ENCODE peak calls at places on chromosomes 3 and 15, in five cellular contexts. Q is T follicular helper cell, L is colonic mucosa, F is NCI-H187 treated with DMSO at 0.1 percent for 48 hours, I is sciatic nerve. G is an unnamed sample.
A peak's percentile ranks its signal among the peaks of the same experiment; 100 is the strongest.

GRCh38 chr3:127954642-127955041 is 39.6 kb downstream of the KBTBD12 start:
- DNase-seq in Q (no peak), L (no peak), F (no peak), I (no peak), G (no peak)

GRCh38 chr3:142021127-142021526 is 128.2 kb downstream of the TFDP2 start:
- DNase-seq in Q (no peak), L (no peak), F (no peak), I (no peak), G (no peak)

GRCh38 chr3:129344540-129345220 is 66.0 kb downstream of the HMCES start:
- DNase-seq in Q (no peak), L (no peak), F (no peak), I (no peak), G (no peak)

GRCh38 chr3:17154221-17154620 is 269.5 kb downstream of the PLCL2 start:
- DNase-seq in Q (no peak), L (no peak), F (no peak), I (no peak), G (no peak)

GRCh38 chr3:36543276-36543997 is 163.1 kb downstream of the STAC start:
- DNase-seq in Q (no peak), L (no peak), F (no peak), I (no peak), G (no peak)

GRCh38 chr3:195147649-195148121 is 123.3 kb downstream of the XXYLT1 start:
- DNase-seq in Q (peak; percentile 14), L (peak; percentile 60), F (no peak), I (no peak), G (no peak)

GRCh38 chr3:46442591-46443530 is 21.8 kb downstream of the LTF start:
- DNase-seq in Q (no peak), L (peak; percentile 64), F (no peak), I (no peak), G (no peak)

GRCh38 chr3:66885326-66886000 is 112.6 kb upstream of the KBTBD8 start:
- DNase-seq in Q (no peak), L (no peak), F (no peak), I (no peak), G (no peak)

GRCh38 chr3:52441122-52441771 is 3.7 kb downstream of the SEMA3G start:
- DNase-seq in Q (no peak), L (no peak), F (no peak), I (no peak), G (no peak)

GRCh38 chr3:184050217-184050847 is 2.5 kb upstream of the HTR3C start:
- DNase-seq in Q (no peak), L (peak; percentile 21), F (no peak), I (no peak), G (no peak)

GRCh38 chr3:170848294-170848917 is 21.6 kb downstream of the RPL22L1 start:
- DNase-seq in Q (no peak), L (no peak), F (no peak), I (no peak), G (no peak)

GRCh38 chr3:133643611-133644010 is 18.1 kb downstream of the TOPBP1 start:
- DNase-seq in Q (no peak), L (no peak), F (no peak), I (no peak), G (no peak)

GRCh38 chr3:156693166-156693565 is 18.8 kb downstream of the TIPARP start:
- DNase-seq in Q (no peak), L (no peak), F (no peak), I (no peak), G (no peak)

GRCh38 chr15:28114721-28115622 is 15.9 kb upstream of the OCA2 start:
- DNase-seq in Q (no peak), L (no peak), F (no peak), I (no peak), G (peak; percentile 83)

GRCh38 chr15:98442379-98442833 is 205.9 kb upstream of the IGF1R start:
- DNase-seq in Q (peak; percentile 24), L (peak; percentile 55), F (peak; percentile 11), I (no peak), G (no peak)

GRCh38 chr3:11465744-11466611 is 177.7 kb downstream of the VGLL4 start:
- DNase-seq in Q (no peak), L (peak; percentile 25), F (no peak), I (no peak), G (no peak)

GRCh38 chr3:30426319-30426993 is 179.9 kb upstream of the TGFBR2 start:
- DNase-seq in Q (no peak), L (peak; percentile 23), F (no peak), I (no peak), G (no peak)

G was measured in chondrocyte.